ENCODE peak calls at places on chromosomes 13 and 19, in five cellular contexts. W, N, K, O and T are unnamed samples.

GRCh38 chr19:46716013-46716671 is 772 bp downstream of the PRKD2 start:
- DNase-seq in W (no peak), N (peak), K (no peak), O (peak), T (no peak)

GRCh38 chr13:95035311-95036109 is 265.7 kb downstream of the ABCC4 start:
- DNase-seq in W (no peak), N (no peak), K (no peak), O (no peak), T (no peak)

GRCh38 chr13:111247552-111247951 is 72.9 kb upstream of the TEX29 start:
- DNase-seq in W (no peak), N (no peak), K (no peak), O (no peak), T (no peak)

GRCh38 chr13:24842533-24843278 is 78.7 kb downstream of the RNF17 start:
- DNase-seq in W (no peak), N (no peak), K (no peak), O (no peak), T (no peak)

GRCh38 chr19:44847144-44848035 is 1.3 kb downstream of the NECTIN2 start:
- DNase-seq in W (no peak), N (peak), K (no peak), O (no peak), T (no peak)

GRCh38 chr13:114068723-114069322 is 63.6 kb downstream of the RASA3 start:
- DNase-seq in W (no peak), N (no peak), K (no peak), O (no peak), T (no peak)

GRCh38 chr13:94217370-94217769 is 262.1 kb downstream of the DCT start:
- DNase-seq in W (no peak), N (no peak), K (no peak), O (no peak), T (no peak)

GRCh38 chr19:6801397-6802086 is 29.0 kb downstream of the VAV1 start:
- DNase-seq in W (peak), N (no peak), K (peak), O (peak), T (peak)

GRCh38 chr13:30676672-30677071 is 58.7 kb upstream of the ALOX5AP start:
- DNase-seq in W (no peak), N (no peak), K (peak), O (no peak), T (no peak)

GRCh38 chr19:30570194-30570593 is 198.0 kb downstream of the ZNF536 start:
- DNase-seq in W (no peak), N (no peak), K (no peak), O (peak), T (no peak)

GRCh38 chr13:46684287-46685001 is 112.5 kb downstream of the ESD start:
- DNase-seq in W (no peak), N (peak), K (no peak), O (no peak), T (no peak)

GRCh38 chr13:95233026-95233635 is 68.1 kb downstream of the ABCC4 start:
- DNase-seq in W (no peak), N (no peak), K (no peak), O (no peak), T (no peak)

GRCh38 chr13:41916173-41916954 is 44.5 kb downstream of the VWA8 start:
- DNase-seq in W (no peak), N (no peak), K (no peak), O (no peak), T (peak)

GRCh38 chr13:94525781-94526180 is 46.3 kb upstream of the DCT start:
- DNase-seq in W (no peak), N (no peak), K (no peak), O (no peak), T (no peak)

GRCh38 chr13:110633776-110634175 is 18.4 kb downstream of the NAXD start:
- DNase-seq in W (no peak), N (no peak), K (no peak), O (no peak), T (no peak)

GRCh38 chr13:45989607-45990006 is 62.9 kb downstream of the ZC3H13 start:
- DNase-seq in W (no peak), N (no peak), K (no peak), O (no peak), T (no peak)

GRCh38 chr19:40605201-40605971 is 4.2 kb downstream of the LTBP4 start:
- DNase-seq in W (peak), N (peak), K (peak), O (peak), T (peak)